ENCODE peak calls at places on chromosomes 4 and X, in four cellular contexts. O is GM23338, F is osteoblast, Y is mesenchymal stem cell. S is an unnamed sample.

GRCh38 chr4:184481544-184481943 is 7.2 kb upstream of the IRF2 start:
- DNase-seq in Y (no peak), O (no peak), F (no peak), S (no peak)

GRCh38 chr4:80362578-80363181 is 27.1 kb downstream of the CFAP299 start:
- DNase-seq in O (peak), F (no peak), Y (peak), S (peak)

GRCh38 chrX:80216086-80216485 is 201.5 kb downstream of the TBX22 start:
- DNase-seq in F (no peak), O (no peak), Y (no peak), S (peak)

GRCh38 chr4:62004881-62005280 is 804.8 kb downstream of the ADGRL3 start:
- DNase-seq in O (no peak), Y (no peak), F (no peak), S (no peak)

GRCh38 chr4:69858683-69859082 is 1.3 kb downstream of the SULT1E1 start:
- DNase-seq in Y (peak), F (no peak), O (no peak), S (peak)

GRCh38 chr4:107564326-107564725 is 155.7 kb downstream of the PAPSS1 start:
- DNase-seq in F (no peak), Y (peak), O (no peak), S (no peak)

GRCh38 chrX:56729152-56729557 is at the start of gene NBDY:
- DNase-seq in O (peak), Y (peak), F (peak), S (peak)

GRCh38 chr4:25313194-25313895 is 771 bp downstream of the ZCCHC4 start:
- DNase-seq in Y (no peak), O (peak), F (peak), S (peak)

GRCh38 chr4:3299122-3299521 is 6.3 kb downstream of the RGS12 start:
- DNase-seq in F (peak), O (no peak), Y (no peak), S (no peak)

GRCh38 chr4:88866862-88867550 is 169.4 kb upstream of the NAP1L5 start:
- DNase-seq in O (no peak), F (peak), Y (no peak), S (peak)

DNA sequence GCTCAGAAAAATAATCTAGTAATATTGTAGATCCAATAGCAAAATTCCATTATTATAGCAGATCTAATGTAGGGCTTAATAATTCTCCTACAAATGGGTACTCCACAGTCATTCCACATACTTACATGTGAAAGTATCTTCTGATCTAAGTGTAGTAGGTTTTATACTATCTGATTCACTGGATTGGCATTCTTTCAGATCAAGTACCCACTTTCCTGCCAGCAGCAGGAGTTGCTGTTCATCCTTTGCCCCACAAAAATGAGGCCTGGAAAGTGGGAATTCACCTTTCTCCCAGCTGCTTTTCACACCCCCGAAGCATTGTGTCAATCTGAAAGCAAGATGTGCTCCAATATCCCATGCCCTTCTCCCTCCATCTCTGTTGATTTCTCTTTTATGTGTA is 77.1 kb upstream of the RXFP1 start:
- DNase-seq in Y (no peak), O (no peak), F (no peak), S (peak)
- H2AFZ ChIP-seq in Y (no peak), O (no peak), F (peak), S (peak)

DNA sequence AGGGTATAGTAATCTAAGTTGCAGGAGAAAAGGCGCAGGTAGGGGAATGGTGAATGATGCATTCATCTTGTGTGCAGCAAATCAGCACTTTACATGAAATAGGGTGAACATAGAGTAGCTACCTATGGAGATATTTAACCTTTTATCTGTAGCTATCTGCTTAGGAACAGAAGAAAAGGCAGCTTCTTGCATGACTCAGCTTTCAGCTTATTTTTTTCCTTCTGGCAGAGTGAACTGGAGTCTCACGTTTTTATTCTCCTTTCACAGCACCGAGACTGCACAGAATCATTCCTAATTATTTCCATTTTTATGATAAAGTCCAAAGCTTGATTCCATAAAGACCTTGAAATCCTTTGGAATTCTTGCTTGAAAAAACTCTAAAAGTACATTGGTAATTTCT is 4.8 kb upstream of the SCOC start:
- DNase-seq in Y (no peak), O (no peak), F (no peak), S (no peak)
- H2AFZ ChIP-seq in Y (no peak), O (no peak), F (no peak), S (peak)

DNA sequence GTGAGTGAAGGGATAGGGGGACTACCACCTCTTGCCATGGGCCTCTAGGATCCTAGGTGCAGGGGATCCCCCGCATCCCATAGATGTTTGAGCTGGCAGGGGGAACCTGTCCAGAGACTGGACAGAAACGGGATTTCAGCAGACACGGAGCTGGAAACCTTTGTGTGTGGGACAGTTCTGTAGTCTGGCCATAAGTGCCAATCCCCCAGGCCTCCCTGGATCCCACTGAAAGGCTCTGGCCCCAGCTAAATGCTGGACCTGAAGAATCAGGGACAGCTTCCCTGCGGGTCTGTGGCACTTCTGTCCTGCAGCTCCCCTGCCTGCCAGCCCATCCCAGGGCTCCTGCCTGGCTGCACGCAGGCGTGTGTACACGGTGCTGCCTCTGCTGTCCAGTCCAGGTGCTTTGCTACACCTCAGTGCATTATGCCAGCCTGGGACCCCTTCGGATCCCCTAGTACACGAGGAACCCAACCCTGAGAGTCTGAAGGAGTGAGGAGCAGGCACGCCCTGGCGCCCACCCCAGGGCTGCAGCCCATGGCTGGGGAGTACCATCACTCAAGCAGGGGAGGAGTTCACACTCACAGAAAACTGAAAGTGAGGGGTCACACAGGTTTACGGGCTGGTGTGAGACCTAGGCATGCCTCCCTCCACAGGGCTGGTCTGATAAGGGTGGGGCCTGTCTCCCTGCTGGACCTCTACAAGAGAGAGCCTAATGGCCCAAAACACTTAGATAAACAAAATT is 703.0 kb downstream of the ARAP2 start:
- DNase-seq in F (no peak), O (no peak), Y (no peak), S (no peak)
- H2AFZ ChIP-seq in F (no peak), O (peak), Y (no peak), S (no peak)

DNA sequence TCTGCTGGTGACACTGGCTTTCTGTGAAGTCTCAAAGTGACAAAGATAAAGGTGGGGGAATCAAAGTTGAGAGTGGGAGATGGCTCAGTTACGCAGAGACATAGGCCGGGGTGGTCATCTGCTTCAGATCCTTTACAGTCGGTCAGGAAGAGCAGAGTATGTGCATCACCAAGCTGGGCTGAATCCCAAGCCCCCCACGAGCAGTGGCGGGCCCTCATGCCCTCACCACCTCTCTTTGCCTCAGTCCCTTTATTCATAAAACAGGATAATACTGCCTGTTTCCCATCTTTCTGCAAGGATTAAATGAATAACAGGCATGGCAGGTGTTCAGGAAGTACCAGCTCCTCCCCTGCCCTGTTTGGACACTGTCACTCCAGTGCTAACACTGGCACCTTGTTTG is 135.6 kb downstream of the EVC2 start:
- DNase-seq in Y (no peak), O (no peak), F (no peak), S (no peak)
- H2AFZ ChIP-seq in Y (no peak), O (no peak), F (no peak), S (no peak)

GRCh38 chr4:141899541-141899940 is 263.2 kb downstream of the IL15 start:
- DNase-seq in O (no peak), F (no peak), Y (no peak), S (peak)

GRCh38 chr4:141899103-141899502 is 262.7 kb downstream of the IL15 start:
- DNase-seq in F (no peak), O (no peak), Y (no peak), S (no peak)

GRCh38 chr4:141900841-141901240 is 264.5 kb downstream of the IL15 start:
- DNase-seq in Y (no peak), O (no peak), F (no peak), S (peak)

GRCh38 chr4:141896687-141897086 is 260.3 kb downstream of the IL15 start:
- DNase-seq in Y (no peak), F (peak), O (no peak), S (peak)

GRCh38 chr4:141898336-141898735 is 262.0 kb downstream of the IL15 start:
- DNase-seq in Y (no peak), O (no peak), F (no peak), S (no peak)
- H2AFZ ChIP-seq in Y (no peak), O (no peak), F (peak), S (no peak)

GRCh38 chr4:104942990-104943758 is 203.5 kb upstream of the TET2 start:
- DNase-seq in F (no peak), O (no peak), Y (no peak), S (no peak)
- H2AFZ ChIP-seq in F (no peak), O (no peak), Y (no peak), S (no peak)

DNA sequence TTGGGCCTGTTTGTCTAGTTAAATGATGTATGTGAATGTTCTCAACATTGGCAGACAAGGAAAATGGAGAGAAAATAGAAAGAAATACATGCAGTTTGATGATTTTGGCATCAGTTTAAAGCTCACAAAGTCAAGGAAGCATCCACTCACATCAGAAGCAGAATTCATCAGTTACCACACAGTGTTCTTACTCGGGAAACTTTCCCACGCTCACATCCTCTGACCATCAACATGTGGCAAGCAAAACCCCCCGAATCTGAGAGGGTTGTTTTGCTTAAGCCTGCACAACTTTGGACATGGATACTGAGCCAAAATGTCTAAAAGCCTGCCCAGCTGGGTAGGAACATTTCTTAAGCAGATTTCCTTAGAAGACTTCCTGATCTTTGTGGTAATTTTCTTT is 407.6 kb downstream of the ANKRD50 start:
- DNase-seq in Y (no peak), O (no peak), F (no peak), S (no peak)
- H2AFZ ChIP-seq in Y (no peak), O (peak), F (peak), S (no peak)

GRCh38 chrX:63525491-63525890 is 174.4 kb upstream of the SPIN4 start:
- DNase-seq in Y (no peak), F (no peak), O (no peak), S (no peak)
- H2AFZ ChIP-seq in Y (no peak), F (no peak), O (no peak), S (no peak)

S was measured in PC-3.